ENCODE peak calls at places on chromosomes 2 and 18, in eight cellular contexts. U, E, F, B, I, C, X and S are unnamed samples.

GRCh38 chr2:109736177-109736827 is 57.8 kb upstream of the RGPD5 start:
- DNase-seq in U (peak; percentile 83), E (no peak), F (peak; percentile 34), B (peak; percentile 75), I (peak; percentile 65), C (peak; percentile 53), X (no peak), S (peak; percentile 64)

GRCh38 chr2:238570926-238571325 is 144.2 kb downstream of the ASB1 start:
- DNase-seq in U (no peak), E (no peak), F (no peak), B (peak; percentile 46), I (no peak), C (no peak), X (no peak), S (no peak)

GRCh38 chr2:147818741-147819140 is 26.1 kb upstream of the ACVR2A start:
- DNase-seq in U (no peak), E (no peak), F (peak; percentile 8), B (no peak), I (peak; percentile 15), C (no peak), X (no peak), S (no peak)

GRCh38 chr2:122079844-122080243 is 324.4 kb downstream of the TSN start:
- DNase-seq in U (no peak), E (no peak), F (no peak), B (no peak), I (no peak), C (no peak), X (no peak), S (no peak)

GRCh38 chr2:186197955-186198354 is 288.1 kb upstream of the ZC3H15 start:
- DNase-seq in U (no peak), E (no peak), F (no peak), B (no peak), I (no peak), C (no peak), X (no peak), S (no peak)

GRCh38 chr2:8234757-8235374 is 447.0 kb upstream of the ID2 start:
- DNase-seq in U (no peak), E (no peak), F (no peak), B (no peak), I (no peak), C (no peak), X (no peak), S (no peak)

GRCh38 chr18:77008576-77009315 is 123.8 kb downstream of the MBP start:
- DNase-seq in U (no peak), E (no peak), F (no peak), B (no peak), I (no peak), C (no peak), X (no peak), S (no peak)

GRCh38 chr2:191048073-191048472 is 34.1 kb upstream of the STAT1 start:
- DNase-seq in U (peak; percentile 50), E (no peak), F (peak; percentile 35), B (no peak), I (peak; percentile 87), C (no peak), X (no peak), S (no peak)

GRCh38 chr18:70386582-70386981 is 97.7 kb downstream of the SOCS6 start:
- DNase-seq in U (no peak), E (no peak), F (no peak), B (no peak), I (no peak), C (no peak), X (no peak), S (no peak)

GRCh38 chr18:49926076-49926745 is 112.9 kb upstream of the ACAA2 start:
- DNase-seq in U (peak; percentile 4), E (no peak), F (peak; percentile 68), B (no peak), I (no peak), C (no peak), X (no peak), S (no peak)

GRCh38 chr2:233053928-233054774 is 6.0 kb upstream of the INPP5D start:
- DNase-seq in U (peak; percentile 71), E (peak; percentile 62), F (no peak), B (peak; percentile 60), I (peak; percentile 23), C (peak; percentile 85), X (peak; percentile 75), S (peak; percentile 52)

GRCh38 chr18:24051256-24051947 is 36.8 kb downstream of the TTC39C start:
- DNase-seq in U (no peak), E (no peak), F (peak; percentile 53), B (no peak), I (peak; percentile 77), C (no peak), X (no peak), S (no peak)

GRCh38 chr2:161436411-161436810 is 20.3 kb downstream of the TBR1 start:
- DNase-seq in U (peak; percentile 56), E (no peak), F (peak; percentile 91), B (no peak), I (peak; percentile 93), C (no peak), X (no peak), S (no peak)

GRCh38 chr2:88125344-88125923 is 2.4 kb downstream of the FABP1 start:
- DNase-seq in U (no peak), E (no peak), F (no peak), B (no peak), I (no peak), C (no peak), X (no peak), S (no peak)

GRCh38 chr2:167258712-167259111 is 370.4 kb downstream of the XIRP2 start:
- DNase-seq in U (no peak), E (no peak), F (no peak), B (no peak), I (no peak), C (peak; percentile 50), X (no peak), S (no peak)

GRCh38 chr2:118667964-118668363 is 179.5 kb downstream of the EN1 start:
- DNase-seq in U (peak; percentile 44), E (no peak), F (peak; percentile 96), B (no peak), I (peak; percentile 79), C (no peak), X (no peak), S (no peak)

GRCh38 chr2:150832686-150833085 is 345.2 kb upstream of the RND3 start:
- DNase-seq in U (peak; percentile 2), E (no peak), F (no peak), B (no peak), I (peak; percentile 19), C (no peak), X (no peak), S (no peak)

GRCh38 chr18:13112982-13113381 is 105.6 kb upstream of the LDLRAD4 start:
- DNase-seq in U (peak; percentile 17), E (peak; percentile 82), F (peak; percentile 50), B (no peak), I (peak; percentile 51), C (peak; percentile 85), X (peak; percentile 84), S (peak; percentile 64)
- H3K4me1 ChIP-seq in U (no peaks in the 10 kb centered on the region), E (peaks cover 21% of the 10 kb centered on the region), F (no peaks in the 10 kb centered on the region), B (no peaks in the 10 kb centered on the region), I (no peaks in the 10 kb centered on the region), C (no peaks in the 10 kb centered on the region), X (no peaks in the 10 kb centered on the region), S (no peaks in the 10 kb centered on the region)

GRCh38 chr2:241743620-241744019 is 9.2 kb downstream of the D2HGDH start:
- DNase-seq in U (no peak), E (no peak), F (no peak), B (no peak), I (no peak), C (no peak), X (no peak), S (no peak)

GRCh38 chr2:241746084-241746483 is 11.7 kb downstream of the D2HGDH start:
- DNase-seq in U (no peak), E (no peak), F (no peak), B (no peak), I (no peak), C (no peak), X (no peak), S (no peak)

GRCh38 chr2:241745276-241745675 is 10.8 kb downstream of the D2HGDH start:
- DNase-seq in U (no peak), E (no peak), F (no peak), B (no peak), I (no peak), C (no peak), X (no peak), S (no peak)

GRCh38 chr2:241742320-241742939 is 8.0 kb downstream of the D2HGDH start:
- DNase-seq in U (no peak), E (no peak), F (no peak), B (no peak), I (no peak), C (no peak), X (no peak), S (no peak)

GRCh38 chr2:241744028-241744754 is 9.8 kb downstream of the D2HGDH start:
- DNase-seq in U (no peak), E (no peak), F (no peak), B (no peak), I (no peak), C (no peak), X (no peak), S (no peak)
- H3K4me1 ChIP-seq in U (peaks cover 3% of the 10 kb centered on the region), E (no peaks in the 10 kb centered on the region), F (no peaks in the 10 kb centered on the region), B (no peaks in the 10 kb centered on the region), I (peaks cover 3% of the 10 kb centered on the region), C (no peaks in the 10 kb centered on the region), X (no peaks in the 10 kb centered on the region), S (no peaks in the 10 kb centered on the region)

GRCh38 chr2:212961255-212961654 is 190.2 kb downstream of the IKZF2 start:
- DNase-seq in U (no peak), E (no peak), F (no peak), B (no peak), I (no peak), C (no peak), X (no peak), S (no peak)

GRCh38 chr2:212960336-212960735 is 191.1 kb downstream of the IKZF2 start:
- DNase-seq in U (no peak), E (no peak), F (no peak), B (no peak), I (no peak), C (no peak), X (no peak), S (no peak)

GRCh38 chr2:212958757-212959295 is 192.6 kb downstream of the IKZF2 start:
- DNase-seq in U (peak; percentile 36), E (no peak), F (peak; percentile 10), B (no peak), I (peak; percentile 45), C (no peak), X (no peak), S (no peak)

GRCh38 chr2:212958133-212958532 is 193.3 kb downstream of the IKZF2 start:
- DNase-seq in U (no peak), E (no peak), F (no peak), B (no peak), I (no peak), C (no peak), X (no peak), S (no peak)

GRCh38 chr2:212959469-212960117 is 191.8 kb downstream of the IKZF2 start:
- DNase-seq in U (peak; percentile 37), E (no peak), F (peak; percentile 38), B (no peak), I (no peak), C (no peak), X (no peak), S (no peak)
- H3K4me1 ChIP-seq in U (peaks cover 51% of the 10 kb centered on the region), E (peaks cover 23% of the 10 kb centered on the region), F (peaks cover 5% of the 10 kb centered on the region), B (peaks cover 21% of the 10 kb centered on the region), I (peaks cover 1% of the 10 kb centered on the region), C (peaks cover 8% of the 10 kb centered on the region), X (no peaks in the 10 kb centered on the region), S (peaks cover 27% of the 10 kb centered on the region)

DNA sequence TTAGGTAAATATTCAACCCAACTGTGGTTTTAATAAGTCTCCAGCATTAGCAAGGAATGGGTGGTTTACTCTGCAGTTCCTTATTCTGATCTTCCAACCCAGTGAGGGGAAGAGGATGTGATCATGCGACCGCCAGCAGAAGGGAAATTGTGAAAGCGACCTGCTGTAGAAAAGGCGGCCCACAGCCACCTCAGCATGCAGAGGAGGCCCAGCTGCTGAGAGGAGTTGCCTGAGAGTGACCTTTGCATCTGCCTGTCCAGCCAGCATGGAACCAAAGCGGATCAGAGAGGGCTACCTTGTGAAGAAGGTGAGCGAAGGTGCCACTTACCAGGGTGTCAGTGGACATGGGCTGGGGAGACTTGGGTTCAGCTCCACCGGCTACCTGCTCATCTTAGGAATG is at the start of gene PLEK:
- DNase-seq in U (no peak), E (peak; percentile 56), F (no peak), B (peak; percentile 77), I (no peak), C (no peak), X (no peak), S (no peak)
- H3K4me1 ChIP-seq in U (peaks cover 7% of the 10 kb centered on the region), E (no peaks in the 10 kb centered on the region), F (peaks cover 11% of the 10 kb centered on the region), B (no peaks in the 10 kb centered on the region), I (no peaks in the 10 kb centered on the region), C (no peaks in the 10 kb centered on the region), X (no peaks in the 10 kb centered on the region), S (no peaks in the 10 kb centered on the region)